ENCODE peak calls at places on chromosome 2, in four cellular contexts. One of them, this sample, is unnamed.

GRCh38 chr2:234548720-234549420 is 52.0 kb upstream of the ARL4C start:
- DNase-seq in Peyer's patch: no peak
- DNase-seq in right lobe of liver: no peak
- DNase-seq in heart left ventricle: peak; percentile 32
- DNase-seq in this sample: no peak

GRCh38 chr2:174266288-174266687 is 18.0 kb upstream of the OLA1 start:
- DNase-seq in Peyer's patch: no peak
- DNase-seq in right lobe of liver: no peak
- DNase-seq in heart left ventricle: no peak
- DNase-seq in this sample: no peak

GRCh38 chr2:241340621-241341163 is 15.4 kb upstream of the FARP2 start:
- DNase-seq in right lobe of liver: no peak
- DNase-seq in Peyer's patch: no peak
- DNase-seq in heart left ventricle: no peak
- DNase-seq in this sample: no peak

GRCh38 chr2:197286805-197287595 is 23.6 kb downstream of the ANKRD44 start:
- DNase-seq in Peyer's patch: peak; percentile 78
- DNase-seq in heart left ventricle: peak; percentile 54
- DNase-seq in right lobe of liver: no peak
- DNase-seq in this sample: no peak

GRCh38 chr2:128032092-128032491 is 4.2 kb upstream of the SAP130 start:
- DNase-seq in Peyer's patch: no peak
- DNase-seq in heart left ventricle: no peak
- DNase-seq in right lobe of liver: no peak
- DNase-seq in this sample: no peak

GRCh38 chr2:112004246-112004645 is 50.8 kb upstream of the TMEM87B start:
- DNase-seq in right lobe of liver: peak; percentile 60
- DNase-seq in Peyer's patch: peak; percentile 71
- DNase-seq in heart left ventricle: peak; percentile 65
- DNase-seq in this sample: no peak

GRCh38 chr2:98515571-98515927 is 70.9 kb downstream of the INPP4A start:
- DNase-seq in right lobe of liver: no peak
- DNase-seq in heart left ventricle: no peak
- DNase-seq in Peyer's patch: no peak
- DNase-seq in this sample: no peak

GRCh38 chr2:188976545-188977268 is 2.5 kb downstream of the COL3A1 start:
- DNase-seq in right lobe of liver: no peak
- DNase-seq in heart left ventricle: no peak
- DNase-seq in Peyer's patch: no peak
- DNase-seq in this sample: no peak

GRCh38 chr2:32484907-32485306 is 128.1 kb downstream of the BIRC6 start:
- DNase-seq in right lobe of liver: no peak
- DNase-seq in Peyer's patch: no peak
- DNase-seq in heart left ventricle: no peak
- DNase-seq in this sample: no peak

GRCh38 chr2:218029366-218030360 is 26.9 kb upstream of the TNS1 start:
- DNase-seq in Peyer's patch: peak; percentile 40
- DNase-seq in right lobe of liver: no peak
- DNase-seq in heart left ventricle: peak; percentile 19
- DNase-seq in this sample: no peak

GRCh38 chr2:156818944-156819343 is 382.8 kb downstream of the GPD2 start:
- DNase-seq in heart left ventricle: no peak
- DNase-seq in right lobe of liver: no peak
- DNase-seq in Peyer's patch: no peak
- DNase-seq in this sample: no peak

GRCh38 chr2:38898256-38898655 is 8.6 kb downstream of the ARHGEF33 start:
- DNase-seq in right lobe of liver: no peak
- DNase-seq in Peyer's patch: no peak
- DNase-seq in heart left ventricle: no peak
- DNase-seq in this sample: no peak

GRCh38 chr2:200592414-200593075 is 6.7 kb downstream of the AOX1 start:
- DNase-seq in Peyer's patch: no peak
- DNase-seq in heart left ventricle: no peak
- DNase-seq in right lobe of liver: no peak
- DNase-seq in this sample: no peak

GRCh38 chr2:134375935-134376334 is 122.1 kb downstream of the MGAT5 start:
- DNase-seq in Peyer's patch: no peak
- DNase-seq in heart left ventricle: no peak
- DNase-seq in right lobe of liver: peak; percentile 39
- DNase-seq in this sample: no peak

GRCh38 chr2:40097691-40098376 is 318.8 kb upstream of the THUMPD2 start:
- DNase-seq in Peyer's patch: no peak
- DNase-seq in right lobe of liver: no peak
- DNase-seq in heart left ventricle: no peak
- DNase-seq in this sample: no peak

GRCh38 chr2:221467610-221468009 is 104.5 kb downstream of the EPHA4 start:
- DNase-seq in right lobe of liver: no peak
- DNase-seq in Peyer's patch: no peak
- DNase-seq in heart left ventricle: no peak
- DNase-seq in this sample: no peak

GRCh38 chr2:184646593-184646992 is 48.3 kb downstream of the ZNF804A start:
- DNase-seq in heart left ventricle: no peak
- DNase-seq in right lobe of liver: no peak
- DNase-seq in Peyer's patch: no peak
- DNase-seq in this sample: no peak

GRCh38 chr2:26345554-26346453 is at the start of gene SELENOI:
- DNase-seq in heart left ventricle: peak; percentile 98
- DNase-seq in Peyer's patch: peak; percentile 99
- DNase-seq in right lobe of liver: peak; percentile 99
- DNase-seq in this sample: peak; percentile 99
- TF ChIP-seq POLR2A in heart left ventricle: peak; percentile 82
- TF ChIP-seq POLR2A in Peyer's patch: peak; percentile 86
- TF ChIP-seq POLR2A in right lobe of liver: peak; percentile 91
- TF ChIP-seq POLR2A in this sample: peak; percentile 99

GRCh38 chr2:213015387-213016165 is 135.8 kb downstream of the IKZF2 start:
- DNase-seq in right lobe of liver: no peak
- DNase-seq in heart left ventricle: no peak
- DNase-seq in Peyer's patch: no peak
- DNase-seq in this sample: no peak

GRCh38 chr2:213018340-213018901 is 133.0 kb downstream of the IKZF2 start:
- DNase-seq in Peyer's patch: no peak
- DNase-seq in heart left ventricle: no peak
- DNase-seq in right lobe of liver: no peak
- DNase-seq in this sample: no peak

GRCh38 chr2:213017404-213017803 is 134.0 kb downstream of the IKZF2 start:
- DNase-seq in heart left ventricle: no peak
- DNase-seq in Peyer's patch: no peak
- DNase-seq in right lobe of liver: no peak
- DNase-seq in this sample: no peak

GRCh38 chr2:213016984-213017351 is 134.4 kb downstream of the IKZF2 start:
- DNase-seq in right lobe of liver: no peak
- DNase-seq in Peyer's patch: no peak
- DNase-seq in heart left ventricle: no peak
- DNase-seq in this sample: no peak

DNA sequence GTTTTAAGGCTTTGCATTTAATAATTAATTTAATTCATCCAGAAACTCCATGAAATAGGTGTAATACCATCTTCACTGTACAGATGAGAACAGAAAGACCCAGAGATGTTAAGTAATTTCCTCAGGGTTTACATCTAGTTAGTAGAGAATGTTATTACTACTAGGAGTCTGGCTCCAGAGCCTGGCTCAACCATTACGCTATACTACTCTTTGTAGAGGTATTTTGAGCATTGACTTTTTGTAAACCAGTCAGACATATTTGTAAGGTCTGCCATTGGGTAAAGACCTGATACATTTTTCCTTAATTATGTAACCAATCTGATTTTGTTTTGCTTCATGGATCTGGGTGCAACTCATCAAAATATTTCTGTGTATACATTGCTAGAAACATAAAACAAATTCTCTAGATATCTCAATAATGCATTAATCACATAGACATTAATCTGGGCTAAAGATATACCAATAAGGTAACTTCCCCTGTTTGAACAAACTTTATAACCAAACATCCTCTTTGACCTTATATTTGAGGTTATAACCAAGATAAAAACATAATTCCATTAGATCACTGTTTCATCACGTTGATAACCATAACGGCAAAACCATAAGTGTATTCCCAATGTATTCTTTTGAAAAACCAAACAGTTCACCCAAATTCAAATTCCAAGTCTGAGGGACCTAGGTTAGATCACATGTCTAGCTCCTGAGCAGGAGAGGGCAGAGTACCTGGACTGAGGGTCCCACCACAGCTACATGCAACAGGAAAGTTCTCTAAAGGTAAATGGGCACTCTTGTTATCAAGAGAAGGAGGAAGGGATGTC is 135.0 kb downstream of the IKZF2 start:
- DNase-seq in Peyer's patch: no peak
- DNase-seq in heart left ventricle: no peak
- DNase-seq in right lobe of liver: no peak
- DNase-seq in this sample: no peak
- TF ChIP-seq POLR2A in Peyer's patch: no peak
- TF ChIP-seq POLR2A in heart left ventricle: no peak
- TF ChIP-seq POLR2A in right lobe of liver: no peak
- TF ChIP-seq POLR2A in this sample: no peak

GRCh38 chr2:227472265-227473018 is 486 bp downstream of the AGFG1 start:
- DNase-seq in Peyer's patch: peak; percentile 61
- DNase-seq in heart left ventricle: peak; percentile 42
- DNase-seq in right lobe of liver: peak; percentile 67
- DNase-seq in this sample: peak; percentile 77

GRCh38 chr2:227473019-227473461 is 1.1 kb downstream of the AGFG1 start:
- DNase-seq in heart left ventricle: no peak
- DNase-seq in Peyer's patch: no peak
- DNase-seq in right lobe of liver: no peak
- DNase-seq in this sample: peak; percentile 33

GRCh38 chr2:227466887-227467285 is 5.1 kb upstream of the AGFG1 start:
- DNase-seq in heart left ventricle: no peak
- DNase-seq in right lobe of liver: no peak
- DNase-seq in Peyer's patch: no peak
- DNase-seq in this sample: no peak

GRCh38 chr2:227474406-227474805 is 2.5 kb downstream of the AGFG1 start:
- DNase-seq in right lobe of liver: no peak
- DNase-seq in Peyer's patch: no peak
- DNase-seq in heart left ventricle: no peak
- DNase-seq in this sample: no peak

DNA sequence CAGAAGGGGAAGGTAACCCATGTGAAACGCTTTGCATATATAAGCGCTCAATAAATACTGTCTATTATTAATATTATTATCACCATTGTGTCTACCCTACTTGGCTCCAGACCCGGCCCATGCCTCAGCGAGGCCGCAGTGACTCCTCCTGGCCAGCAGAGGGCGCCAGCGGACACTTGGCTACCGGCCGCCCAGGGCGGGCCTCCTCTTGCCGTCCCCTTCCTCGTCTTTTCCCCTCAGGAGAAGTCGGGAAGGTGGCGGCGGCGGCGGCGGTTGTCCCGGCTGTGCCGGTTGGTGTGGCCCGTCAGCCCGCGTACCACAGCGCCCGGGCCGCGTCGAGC is at the start of gene AGFG1:
- DNase-seq in right lobe of liver: peak; percentile 89
- DNase-seq in heart left ventricle: peak; percentile 85
- DNase-seq in Peyer's patch: peak; percentile 92
- DNase-seq in this sample: peak; percentile 84
- TF ChIP-seq POLR2A in right lobe of liver: peak; percentile 84
- TF ChIP-seq POLR2A in heart left ventricle: peak; percentile 65
- TF ChIP-seq POLR2A in Peyer's patch: peak; percentile 67
- TF ChIP-seq POLR2A in this sample: peak; percentile 36

GRCh38 chr2:232859385-232859916 is 10.6 kb upstream of the SNORC start:
- DNase-seq in Peyer's patch: no peak
- DNase-seq in right lobe of liver: no peak
- DNase-seq in heart left ventricle: no peak
- DNase-seq in this sample: no peak

GRCh38 chr2:232863996-232864395 is 6.1 kb upstream of the SNORC start:
- DNase-seq in right lobe of liver: no peak
- DNase-seq in Peyer's patch: no peak
- DNase-seq in heart left ventricle: no peak
- DNase-seq in this sample: no peak

GRCh38 chr2:232861353-232861752 is 8.7 kb upstream of the SNORC start:
- DNase-seq in right lobe of liver: no peak
- DNase-seq in Peyer's patch: no peak
- DNase-seq in heart left ventricle: no peak
- DNase-seq in this sample: no peak

GRCh38 chr2:232857158-232857563 is 12.9 kb upstream of the SNORC start:
- DNase-seq in right lobe of liver: peak; percentile 42
- DNase-seq in Peyer's patch: no peak
- DNase-seq in heart left ventricle: no peak
- DNase-seq in this sample: no peak

DNA sequence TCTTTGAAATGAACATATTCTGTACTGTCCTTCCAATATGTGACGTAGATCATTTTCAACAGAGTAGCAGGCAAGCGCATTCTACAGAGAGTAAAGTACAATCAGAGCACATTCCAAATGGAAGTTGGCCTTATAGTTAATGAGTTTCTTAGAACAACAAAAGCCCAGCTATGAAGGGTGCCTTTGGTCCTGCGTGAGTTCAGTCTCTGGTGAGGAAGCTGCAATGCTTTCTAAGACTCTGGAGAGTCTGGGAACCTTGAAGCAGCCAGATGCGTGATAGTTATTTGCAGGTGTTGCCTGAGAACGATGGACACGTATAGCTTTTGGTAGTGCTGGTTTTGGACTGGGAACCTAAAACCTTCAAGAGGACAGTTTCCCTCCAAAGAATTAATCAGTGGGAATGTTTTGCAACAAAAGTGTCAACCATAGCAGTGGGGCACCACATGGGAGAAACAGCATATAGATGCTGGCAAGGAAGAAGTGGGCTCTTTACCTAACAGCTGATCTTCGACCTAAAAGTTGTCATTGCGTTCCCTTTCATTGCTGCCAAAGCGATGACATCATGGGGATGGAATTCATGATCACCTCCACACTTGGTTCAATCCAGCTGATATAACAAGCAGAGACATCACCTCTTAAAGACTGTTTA is 9.3 kb upstream of the SNORC start:
- DNase-seq in Peyer's patch: no peak
- DNase-seq in heart left ventricle: no peak
- DNase-seq in right lobe of liver: no peak
- DNase-seq in this sample: no peak
- TF ChIP-seq POLR2A in Peyer's patch: no peak
- TF ChIP-seq POLR2A in heart left ventricle: no peak
- TF ChIP-seq POLR2A in right lobe of liver: no peak
- TF ChIP-seq POLR2A in this sample: no peak

DNA sequence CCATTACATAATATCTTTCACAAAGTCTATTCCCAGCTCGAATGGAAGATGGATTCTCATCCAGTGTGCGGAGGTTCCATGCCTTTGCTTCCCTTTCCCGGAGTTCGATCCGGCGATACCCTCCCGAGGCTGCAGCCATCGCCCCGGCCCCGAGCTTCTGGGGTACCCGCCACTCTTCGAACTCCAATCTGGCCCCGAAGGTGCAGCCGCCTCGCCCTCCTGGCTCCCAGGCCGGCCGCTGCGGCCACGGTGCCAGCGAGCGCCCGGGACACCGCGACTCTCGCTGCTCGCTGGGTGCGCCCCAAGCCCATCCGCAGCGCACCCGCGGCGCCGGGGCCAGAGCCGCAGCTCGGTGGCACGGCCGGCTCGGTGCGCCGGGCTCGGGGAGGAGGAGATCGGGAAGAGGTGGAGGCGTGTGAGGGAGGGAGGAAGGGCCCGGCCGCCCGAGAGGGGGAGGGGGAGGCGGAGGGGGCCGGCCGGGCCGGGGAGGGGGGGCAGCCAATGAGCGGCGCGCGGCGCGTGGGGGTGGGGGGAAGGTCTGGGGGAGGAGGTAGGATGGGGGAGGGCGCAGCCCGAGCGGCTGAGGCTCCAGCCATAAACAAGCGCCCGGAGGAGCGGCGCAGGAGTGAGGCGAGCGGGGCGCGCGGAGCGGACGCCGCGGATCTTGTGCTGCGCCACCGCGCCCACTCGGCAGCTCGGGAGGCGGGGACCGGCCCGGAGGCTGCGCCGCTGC is at the start of gene CRIM1:
- DNase-seq in Peyer's patch: peak; percentile 91
- DNase-seq in heart left ventricle: peak; percentile 94
- DNase-seq in right lobe of liver: peak; percentile 89
- DNase-seq in this sample: peak; percentile 83
- TF ChIP-seq POLR2A in Peyer's patch: peak; percentile 84
- TF ChIP-seq POLR2A in heart left ventricle: peak; percentile 97
- TF ChIP-seq POLR2A in right lobe of liver: peak; percentile 77
- TF ChIP-seq POLR2A in this sample: no peak